ENCODE peak calls at places on chromosomes 16 and 17, in seven cellular contexts. M is IMR-90, R is neuronal stem cell, E is trophoblast cell, F is H1, L is mesendoderm, C is H9. G is an unnamed sample. For H3K27me3, the result is how much of the 10 kb centered on the place peaks cover.

GRCh38 chr16:88991813-88992350 is 14.9 kb upstream of the CBFA2T3 start:
- DNase-seq in F (no peak), L (no peak), M (no peak), R (no peak), E (no peak), C (no peak), G (no peak)

GRCh38 chr17:28949185-28950016 is 1.9 kb downstream of the PHF12 start:
- DNase-seq in E (peak), M (no peak), F (peak), R (peak), L (peak), C (peak), G (peak)

GRCh38 chr16:56643080-56643778 is 4.8 kb downstream of the MT1A start:
- DNase-seq in C (peak), F (peak), M (no peak), R (no peak), L (peak), E (peak), G (no peak)

GRCh38 chr16:64952177-64952576 is 169.7 kb downstream of the CDH11 start:
- DNase-seq in F (no peak), L (no peak), R (no peak), C (no peak), E (peak), M (peak), G (peak)

GRCh38 chr16:56871172-56871593 is 6.2 kb downstream of the SLC12A3 start:
- DNase-seq in F (no peak), R (no peak), M (peak), L (no peak), E (peak), C (no peak), G (peak)

GRCh38 chr17:75265614-75266314 is 4.1 kb downstream of the MRPS7 start:
- DNase-seq in L (no peak), E (no peak), F (no peak), C (no peak), M (no peak), R (no peak), G (no peak)

GRCh38 chr17:12282056-12282455 is 261.4 kb downstream of the MAP2K4 start:
- DNase-seq in M (peak), C (no peak), F (no peak), R (no peak), L (no peak), E (no peak), G (peak)

GRCh38 chr17:9802701-9803100 is 11.3 kb upstream of the DHRS7C start:
- DNase-seq in E (peak), C (no peak), F (no peak), L (no peak), M (no peak), R (no peak), G (no peak)

GRCh38 chr16:82801361-82801760 is 174.6 kb downstream of the CDH13 start:
- DNase-seq in M (peak), F (no peak), L (no peak), C (no peak), E (no peak), R (no peak), G (peak)

GRCh38 chr16:620700-621525 is 9.9 kb upstream of the WFIKKN1 start:
- DNase-seq in M (no peak), R (no peak), L (no peak), E (peak), C (peak), F (no peak), G (no peak)

GRCh38 chr17:17947966-17948365 is 24.2 kb downstream of the TOM1L2 start:
- DNase-seq in F (no peak), L (no peak), C (no peak), M (peak), E (no peak), R (no peak), G (no peak)

GRCh38 chr17:5705081-5705875 is 121.0 kb upstream of the NLRP1 start:
- DNase-seq in M (peak), C (peak), L (peak), F (peak), E (no peak), R (peak), G (no peak)

GRCh38 chr16:30184430-30185140 is 1.2 kb downstream of the CORO1A start:
- DNase-seq in M (no peak), C (no peak), E (peak), L (no peak), R (no peak), F (peak), G (no peak)

GRCh38 chr16:11379420-11379819 is 34.2 kb downstream of the RMI2 start:
- DNase-seq in E (peak), L (no peak), F (no peak), C (no peak), M (peak), R (no peak), G (no peak)

GRCh38 chr17:38704645-38705522 is at the start of gene MLLT6:
- DNase-seq in L (peak), M (peak), R (peak), F (no peak), E (peak), C (peak), G (peak)

GRCh38 chr17:63066158-63066808 is 100.2 kb downstream of the TANC2 start:
- DNase-seq in R (no peak), M (no peak), L (no peak), F (no peak), E (no peak), C (no peak), G (no peak)

GRCh38 chr17:43790311-43790940 is 10.2 kb downstream of the CFAP97D1 start:
- DNase-seq in L (peak), C (peak), M (no peak), R (no peak), F (peak), E (no peak), G (no peak)

GRCh38 chr17:8741366-8741765 is 3.3 kb downstream of the CCDC42 start:
- DNase-seq in M (no peak), C (no peak), E (no peak), L (no peak), F (no peak), R (no peak), G (no peak)

GRCh38 chr17:11506635-11507034 is 91.6 kb upstream of the DNAH9 start:
- DNase-seq in C (peak), F (peak), E (peak), R (peak), M (no peak), L (peak), G (no peak)

GRCh38 chr17:45087496-45087975 is 26.4 kb downstream of the NMT1 start:
- DNase-seq in C (no peak), L (no peak), M (peak), R (no peak), F (no peak), E (no peak), G (no peak)

GRCh38 chr17:9668532-9668931 is 23.2 kb downstream of the USP43 start:
- DNase-seq in F (no peak), M (no peak), E (peak), R (no peak), L (peak), C (no peak), G (peak)

GRCh38 chr17:19013806-19014627 is 9.5 kb upstream of the FAM83G start:
- DNase-seq in F (no peak), E (no peak), C (no peak), M (no peak), L (no peak), R (no peak), G (no peak)

GRCh38 chr17:50871898-50872297 is 5.7 kb upstream of the TOB1 start:
- DNase-seq in F (no peak), L (no peak), R (no peak), M (no peak), E (no peak), C (peak), G (no peak)

GRCh38 chr17:81419333-81419885 is 24.2 kb downstream of the BAHCC1 start:
- DNase-seq in F (no peak), L (peak), R (no peak), M (peak), C (no peak), E (peak), G (peak)
- H2AK5ac ChIP-seq in F (no peak), L (no peak), R (peak), M (peak), C (no peak), E (no peak), G (no peak)

GRCh38 chr16:50395763-50396710 is 27.2 kb upstream of the BRD7 start:
- DNase-seq in R (no peak), F (peak), L (no peak), M (no peak), E (no peak), C (no peak), G (no peak)
- H3K23ac ChIP-seq in R (no peak), F (no peak), L (no peak), M (no peak), E (no peak), C (no peak), G (no peak)

DNA sequence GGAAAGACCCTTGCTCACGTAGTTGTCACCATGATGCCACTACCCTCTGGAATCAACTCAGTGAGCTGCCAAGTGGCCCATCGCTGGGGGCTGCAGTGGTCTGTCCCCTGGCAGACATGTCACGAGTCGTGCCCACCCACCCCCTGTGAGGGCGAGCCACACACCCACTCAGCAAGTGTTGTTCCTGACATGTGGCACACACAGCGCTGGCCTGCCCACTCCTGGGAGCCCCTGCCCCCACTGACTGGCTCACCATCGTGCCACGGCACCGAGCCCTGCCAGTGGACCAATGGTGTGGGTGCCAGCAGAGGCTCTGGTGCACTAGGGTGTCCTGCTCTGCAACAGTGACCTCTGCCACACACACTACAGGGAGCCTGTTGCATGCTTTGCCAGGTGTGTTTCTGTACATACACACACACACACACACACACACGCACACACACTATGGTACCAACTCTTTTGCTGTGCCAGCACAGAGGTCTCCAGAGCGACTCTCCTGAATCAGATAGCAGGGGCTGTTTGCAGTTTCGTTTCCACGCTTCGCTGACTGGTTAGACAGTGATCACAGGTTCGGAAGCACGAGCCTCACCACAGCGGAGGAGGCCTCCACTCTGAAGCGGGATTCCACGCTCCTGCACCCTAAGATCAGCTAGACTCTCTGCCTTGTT is 7.7 kb downstream of the RTN4RL1 start:
- DNase-seq in C (no peak), E (no peak), L (no peak), M (no peak), R (no peak), F (no peak), G (no peak)
- H3K27me3 ChIP-seq in C (under half), E (under half), L (under half), M (half or more), R (under half), F (under half), G (half or more)

GRCh38 chr16:9046667-9047055 is 44.8 kb upstream of the HAPSTR1 start:
- DNase-seq in C (no peak), L (no peak), R (no peak), M (no peak), F (no peak), E (no peak), G (no peak)

GRCh38 chr16:9049241-9049640 is 42.2 kb upstream of the HAPSTR1 start:
- DNase-seq in C (no peak), M (peak), E (no peak), R (no peak), L (no peak), F (no peak), G (peak)

GRCh38 chr16:9050102-9050830 is 41.2 kb upstream of the HAPSTR1 start:
- DNase-seq in E (peak), M (peak), L (peak), F (peak), C (peak), R (no peak), G (no peak)

GRCh38 chr16:9048302-9048700 is 43.1 kb upstream of the HAPSTR1 start:
- DNase-seq in F (no peak), L (no peak), E (no peak), R (no peak), C (no peak), M (peak), G (peak)

DNA sequence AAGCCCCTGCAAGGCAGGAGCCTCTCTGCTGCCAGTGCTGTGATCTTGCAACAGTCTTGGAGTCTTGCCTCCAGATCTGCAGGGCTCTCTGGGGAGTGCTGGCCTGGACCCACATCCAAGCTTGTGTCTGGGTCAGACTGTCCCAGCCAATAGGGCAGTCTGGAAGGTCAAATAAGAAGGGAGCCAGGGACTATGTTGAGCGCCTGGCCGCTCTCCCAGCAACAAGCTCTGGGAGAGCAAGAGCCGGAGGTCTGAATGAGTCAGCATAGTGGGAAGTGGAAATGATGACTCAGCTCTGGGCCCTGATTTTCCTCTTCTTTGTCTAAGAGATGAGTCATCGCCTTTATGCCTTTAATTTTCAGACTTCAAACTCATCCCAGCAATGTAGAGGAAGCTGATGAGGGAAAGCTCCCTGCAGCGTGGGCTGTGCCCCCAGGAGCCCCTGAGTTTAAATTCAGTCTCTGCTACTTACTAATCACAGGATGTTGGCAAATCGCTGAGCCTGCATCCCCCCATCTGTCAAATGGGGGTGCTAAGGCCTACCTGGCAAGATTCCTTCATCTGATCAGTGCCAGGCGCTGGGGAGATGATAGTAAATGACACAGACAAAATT is 43.6 kb upstream of the HAPSTR1 start:
- DNase-seq in E (peak), R (peak), L (peak), C (peak), M (peak), F (peak), G (peak)
- H2AK5ac ChIP-seq in E (peak), R (no peak), L (no peak), C (no peak), M (peak), F (no peak), G (peak)

DNA sequence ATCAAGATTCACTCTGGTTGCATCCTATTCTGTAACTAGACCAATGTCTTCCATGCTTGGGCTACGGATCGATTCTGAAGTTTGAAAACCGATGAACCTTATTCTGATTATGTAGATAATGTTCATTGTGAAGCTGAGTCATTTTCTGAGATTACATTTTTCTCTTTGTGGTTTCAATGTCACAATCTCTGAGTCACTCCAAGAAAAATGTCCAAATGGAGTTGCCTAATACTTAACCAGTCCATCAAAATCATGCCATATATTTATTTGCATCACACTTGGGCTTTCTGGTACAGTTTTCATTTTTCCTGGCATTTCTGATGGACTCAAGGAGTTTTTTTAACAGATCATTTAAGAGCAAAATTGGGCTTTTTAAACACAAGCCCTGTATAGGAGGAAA is 17.4 kb downstream of the CACNG3 start:
- DNase-seq in R (no peak), F (no peak), E (peak), L (no peak), M (peak), C (no peak), G (no peak)
- H3K23ac ChIP-seq in R (no peak), F (no peak), E (no peak), L (no peak), M (no peak), C (no peak), G (no peak)

DNA sequence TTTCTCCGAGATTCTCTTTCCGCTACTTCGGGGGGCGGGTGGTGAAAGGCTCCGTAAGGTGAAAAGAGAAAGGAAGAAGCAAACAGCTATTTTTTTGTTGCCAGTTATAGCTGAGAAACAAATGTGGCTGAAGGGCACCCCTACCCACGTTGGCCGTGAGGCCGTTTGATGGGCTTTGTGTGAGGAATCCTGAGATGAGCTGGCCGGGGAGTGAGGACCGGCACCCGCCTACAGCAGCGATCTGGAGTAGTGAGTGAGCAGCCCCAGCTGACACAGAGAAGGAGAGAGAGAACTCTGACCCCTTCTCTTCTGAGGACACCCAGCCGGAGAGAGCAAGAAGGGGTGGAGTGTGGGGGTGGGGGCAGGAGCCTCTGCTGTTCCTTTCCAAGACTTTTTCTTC is 5.6 kb downstream of the JPH3 start:
- DNase-seq in E (no peak), F (no peak), R (no peak), C (no peak), M (no peak), L (no peak), G (no peak)
- H3K27me3 ChIP-seq in E (under half), F (under half), R (half or more), C (under half), M (under half), L (under half), G (half or more)

GRCh38 chr17:64331946-64332493 is 58.6 kb downstream of the PECAM1 start:
- DNase-seq in C (no peak), R (no peak), E (no peak), M (no peak), L (peak), F (no peak), G (no peak)
- H2AK5ac ChIP-seq in C (no peak), R (no peak), E (no peak), M (no peak), L (no peak), F (no peak), G (no peak)

DNA sequence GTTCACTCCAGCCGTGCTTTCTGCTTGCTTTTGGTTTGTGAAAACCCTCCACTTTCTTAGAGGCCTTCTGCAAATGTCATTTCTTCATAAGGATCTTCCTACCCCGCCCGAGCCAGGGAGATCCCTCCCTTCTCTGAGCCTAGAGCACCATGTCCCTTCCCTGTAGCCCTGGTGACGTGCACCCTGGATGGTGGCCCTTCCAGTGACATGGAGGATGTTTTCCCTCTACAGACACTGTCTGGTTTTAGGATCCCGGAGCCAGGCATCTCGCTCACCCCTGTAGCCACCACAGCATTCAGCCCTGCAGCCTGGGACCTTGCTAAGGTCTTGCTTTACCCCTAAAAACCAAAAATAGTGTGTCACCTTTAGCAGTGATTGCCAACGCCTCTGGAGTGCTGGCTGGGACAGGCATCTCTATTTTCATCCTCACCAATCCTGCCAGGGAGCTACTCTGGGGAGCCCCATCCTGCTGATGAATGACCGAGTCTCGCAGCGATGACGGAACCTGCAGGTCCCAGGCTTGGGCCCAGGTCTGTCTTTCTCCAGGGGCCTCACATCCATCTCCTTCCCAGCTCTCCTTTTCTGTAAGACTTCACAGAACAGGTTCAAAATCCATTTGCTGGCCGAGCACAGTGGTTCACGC is 394.1 kb upstream of the TNRC6C start:
- DNase-seq in R (no peak), M (no peak), C (no peak), L (no peak), F (no peak), E (no peak), G (no peak)
- H3K23ac ChIP-seq in R (peak), M (no peak), C (no peak), L (no peak), F (no peak), E (no peak), G (no peak)